ENCODE peak calls at places on chromosomes 6 and 20, in ten cellular contexts. H is NCI-H510A treated with DMSO at 0.1 percent for 48 hours; B is KG1; F is neuronal stem cell; A is endodermal cell; X is stimulated activated CD4-positive, alpha-beta T cell treated with anti-CD3 and anti-CD28 coated beads, Interleukin-15, amount 100 ng/mL, for 1 hour; N is psoas muscle; L is foreskin keratinocyte; T is stimulated activated naive B cell treated with anti-CD40 and anti-IgM and Interleukin-4, amounts not matched to agents 10 μg/mL and 1 μg/mL and 100 μg/mL, for 72 hours; S is iris pigment epithelial cell. K is an unnamed sample.

GRCh38 chr6:83708970-83709747 is at the start of gene SNAP91:
- DNase-seq in H (peak), B (no peak), F (peak), A (peak), X (no peak), N (peak), L (no peak), T (no peak), S (peak), K (no peak)

GRCh38 chr6:53581161-53581560 is 36.3 kb upstream of the GCLC start:
- DNase-seq in H (no peak), B (no peak), F (no peak), A (no peak), X (no peak), N (no peak), L (no peak), T (no peak), S (peak), K (no peak)

GRCh38 chr6:6920984-6921313 is 186.8 kb upstream of the RREB1 start:
- DNase-seq in H (no peak), B (no peak), F (no peak), A (no peak), X (no peak), N (no peak), L (no peak), T (no peak), S (no peak), K (no peak)

GRCh38 chr20:62873280-62873679 is 11.7 kb upstream of the TCFL5 start:
- DNase-seq in H (no peak), B (no peak), F (no peak), A (no peak), X (no peak), N (no peak), L (no peak), T (no peak), S (no peak), K (no peak)

GRCh38 chr20:38195521-38195920 is 30.5 kb upstream of the TGM2 start:
- DNase-seq in H (no peak), B (no peak), F (no peak), A (peak), X (no peak), N (no peak), L (no peak), T (no peak), S (no peak), K (no peak)

GRCh38 chr20:58020656-58021454 is 207.6 kb downstream of the ANKRD60 start:
- DNase-seq in H (no peak), B (no peak), F (no peak), A (no peak), X (no peak), N (peak), L (no peak), T (no peak), S (no peak), K (no peak)

GRCh38 chr6:116328528-116328903 is 42.2 kb upstream of the DSE start:
- DNase-seq in H (no peak), B (no peak), F (no peak), A (no peak), X (no peak), N (no peak), L (no peak), T (no peak), S (peak), K (no peak)

GRCh38 chr6:160926281-160927276 is 65.0 kb upstream of the MAP3K4 start:
- DNase-seq in H (no peak), B (no peak), F (no peak), A (no peak), X (no peak), N (no peak), L (no peak), T (no peak), S (no peak), K (no peak)

K was measured in activated effector memory CD4-positive, alpha-beta T cell treated with Interleukin-2 at 50 U/mL for 16 hours.